ENCODE peak calls at places on chromosomes 5 and 9, in four cellular contexts. P is thoracic aorta, N is mammary epithelial cell, I is psoas muscle. H is an unnamed sample.

GRCh38 chr5:96812851-96813250 is 5.1 kb upstream of the ERAP1 start:
- DNase-seq in N (no peak), I (no peak), P (no peak), H (no peak)

GRCh38 chr5:31471916-31472315 is 60.0 kb downstream of the DROSHA start:
- DNase-seq in P (no peak), N (no peak), I (no peak), H (no peak)

GRCh38 chr9:134375011-134375390 is 48.7 kb downstream of the RXRA start:
- DNase-seq in P (peak; percentile 50), N (no peak), I (peak; percentile 94), H (peak; percentile 28)

GRCh38 chr5:52859619-52860018 is 71.9 kb downstream of the ITGA1 start:
- DNase-seq in N (peak; percentile 19), P (no peak), I (no peak), H (peak; percentile 94)

GRCh38 chr5:37918420-37918819 is 78.6 kb upstream of the GDNF start:
- DNase-seq in I (no peak), N (no peak), P (no peak), H (no peak)

GRCh38 chr9:36970007-36970888 is 63.8 kb downstream of the PAX5 start:
- DNase-seq in I (no peak), P (no peak), N (peak; percentile 58), H (peak; percentile 32)

GRCh38 chr9:115360122-115360521 is 242.2 kb upstream of the TNC start:
- DNase-seq in I (no peak), P (no peak), N (no peak), H (no peak)

GRCh38 chr9:87546704-87547103 is 49.0 kb downstream of the DAPK1 start:
- DNase-seq in I (no peak), N (peak; percentile 81), P (no peak), H (no peak)

GRCh38 chr5:27568811-27569210 is 530.4 kb upstream of the CDH9 start:
- DNase-seq in P (no peak), I (no peak), N (peak; percentile 9), H (no peak)

GRCh38 chr9:133683494-133684460 is 47.6 kb downstream of the DBH start:
- DNase-seq in N (no peak), P (no peak), I (peak; percentile 82), H (peak; percentile 65)

GRCh38 chr9:123787411-123787810 is 142.5 kb downstream of the DENND1A start:
- DNase-seq in I (no peak), N (no peak), P (no peak), H (no peak)

GRCh38 chr5:109719978-109720377 is 30.3 kb downstream of the MAN2A1 start:
- DNase-seq in N (no peak), I (no peak), P (no peak), H (no peak)

GRCh38 chr5:143054480-143054941 is 284.3 kb downstream of the ARHGAP26 start:
- DNase-seq in N (no peak), I (no peak), P (no peak), H (no peak)

GRCh38 chr9:99511723-99512122 is 289.6 kb downstream of the SEC61B start:
- DNase-seq in N (no peak), I (no peak), P (no peak), H (no peak)

GRCh38 chr9:128705051-128705965 is 3.0 kb downstream of the PKN3 start:
- DNase-seq in N (no peak), P (no peak), I (peak; percentile 48), H (no peak)

GRCh38 chr5:111183064-111183463 is 41.1 kb upstream of the CAMK4 start:
- DNase-seq in P (no peak), N (no peak), I (no peak), H (no peak)

GRCh38 chr5:133607451-133607850 is 4.9 kb downstream of the FSTL4 start:
- DNase-seq in I (no peak), P (no peak), N (no peak), H (no peak)

GRCh38 chr9:97518909-97519307 is 17.4 kb downstream of the TMOD1 start:
- DNase-seq in N (no peak), I (peak; percentile 84), P (no peak), H (peak; percentile 93)

GRCh38 chr5:77563475-77563874 is 71.4 kb upstream of the WDR41 start:
- DNase-seq in I (no peak), N (no peak), P (no peak), H (no peak)

GRCh38 chr9:106860731-106861584 is 2.0 kb upstream of the ZNF462 start:
- DNase-seq in N (peak; percentile 60), P (no peak), I (peak; percentile 74), H (peak; percentile 62)

GRCh38 chr5:113201715-113202114 is 225.1 kb downstream of the DCP2 start:
- DNase-seq in N (no peak), P (no peak), I (no peak), H (no peak)

GRCh38 chr9:78821126-78821822 is 524.3 kb downstream of the PSAT1 start:
- DNase-seq in N (peak; percentile 29), I (no peak), P (no peak), H (peak; percentile 48)

GRCh38 chr5:6849569-6849968 is 136.3 kb downstream of the TENT4A start:
- DNase-seq in N (no peak), P (no peak), I (no peak), H (no peak)

GRCh38 chr5:176820937-176821336 is 10.6 kb downstream of the UNC5A start:
- DNase-seq in N (peak; percentile 36), P (no peak), I (peak; percentile 18), H (no peak)

GRCh38 chr5:64972591-64972990 is 203.9 kb downstream of the CWC27 start:
- DNase-seq in I (no peak), N (peak; percentile 12), P (no peak), H (no peak)

GRCh38 chr5:132022737-132023136 is 11.3 kb upstream of the ACSL6 start:
- DNase-seq in I (no peak), P (no peak), N (peak; percentile 26), H (no peak)

GRCh38 chr9:106403081-106403480 is 459.9 kb upstream of the ZNF462 start:
- DNase-seq in N (peak; percentile 83), I (no peak), P (no peak), H (peak; percentile 76)

GRCh38 chr5:100456615-100457014 is 78.6 kb upstream of the FAM174A start:
- DNase-seq in N (no peak), I (no peak), P (no peak), H (no peak)
- H3K27ac ChIP-seq in N (no peak overlapping the region), I (no peak overlapping the region), P (no peak overlapping the region), H (no peak overlapping the region)

GRCh38 chr5:155275214-155275613 is 261.7 kb downstream of the KIF4B start:
- DNase-seq in P (no peak), N (no peak), I (no peak), H (no peak)
- H3K27ac ChIP-seq in P (no peak overlapping the region), N (no peak overlapping the region), I (no peak overlapping the region), H (no peak overlapping the region)

DNA sequence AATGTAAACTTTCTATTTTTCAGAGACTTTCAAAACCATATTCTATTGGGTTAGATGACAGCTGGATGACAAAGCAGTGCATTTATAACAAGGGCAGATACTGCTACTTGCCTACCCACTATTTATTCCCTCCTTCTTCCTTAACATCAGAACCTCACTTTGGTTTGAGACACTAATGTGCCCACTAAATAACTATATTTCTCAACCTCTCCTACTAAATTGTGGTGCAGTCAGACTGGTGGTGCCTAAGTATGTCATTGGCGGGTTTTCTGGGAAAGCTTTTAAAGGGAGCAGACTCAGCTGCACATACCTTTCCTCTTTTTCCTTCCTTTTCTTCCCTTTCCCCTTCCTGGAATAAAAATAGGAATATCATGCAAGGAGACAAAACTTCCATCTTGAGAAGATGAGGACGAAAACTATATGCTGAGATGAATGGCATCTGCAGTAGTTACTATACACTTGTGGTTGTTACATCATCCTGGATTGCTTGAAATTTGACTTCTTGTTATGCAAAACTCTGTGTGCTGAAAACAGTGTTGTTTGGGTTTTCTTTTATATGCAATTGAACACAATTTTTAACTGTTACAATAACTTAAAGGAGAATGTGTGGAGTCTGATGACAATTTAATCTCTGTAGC is 43.8 kb downstream of the PRR16 start:
- DNase-seq in P (no peak), I (no peak), N (no peak), H (peak; percentile 44)
- H3K27ac ChIP-seq in P (no peak overlapping the region), I (no peak overlapping the region), N (no peak overlapping the region), H (no peak overlapping the region)

GRCh38 chr5:150490296-150490669 is 17.6 kb upstream of the NDST1 start:
- DNase-seq in P (no peak), N (no peak), I (no peak), H (no peak)

GRCh38 chr5:150489358-150490295 is 18.3 kb upstream of the NDST1 start:
- DNase-seq in I (no peak), P (no peak), N (no peak), H (peak; percentile 77)

GRCh38 chr5:150492621-150493020 is 15.3 kb upstream of the NDST1 start:
- DNase-seq in N (peak; percentile 99), I (peak; percentile 46), P (no peak), H (peak; percentile 82)

GRCh38 chr5:150490754-150491153 is 17.2 kb upstream of the NDST1 start:
- DNase-seq in N (no peak), I (no peak), P (no peak), H (no peak)

GRCh38 chr5:150491876-150492275 is 16.1 kb upstream of the NDST1 start:
- DNase-seq in I (no peak), P (no peak), N (no peak), H (no peak)
- H3K27ac ChIP-seq in I (peak overlapping the region; percentile 53), P (peak overlapping the region; percentile 88), N (peak overlapping the region; percentile 64), H (peak overlapping the region; percentile 74)

DNA sequence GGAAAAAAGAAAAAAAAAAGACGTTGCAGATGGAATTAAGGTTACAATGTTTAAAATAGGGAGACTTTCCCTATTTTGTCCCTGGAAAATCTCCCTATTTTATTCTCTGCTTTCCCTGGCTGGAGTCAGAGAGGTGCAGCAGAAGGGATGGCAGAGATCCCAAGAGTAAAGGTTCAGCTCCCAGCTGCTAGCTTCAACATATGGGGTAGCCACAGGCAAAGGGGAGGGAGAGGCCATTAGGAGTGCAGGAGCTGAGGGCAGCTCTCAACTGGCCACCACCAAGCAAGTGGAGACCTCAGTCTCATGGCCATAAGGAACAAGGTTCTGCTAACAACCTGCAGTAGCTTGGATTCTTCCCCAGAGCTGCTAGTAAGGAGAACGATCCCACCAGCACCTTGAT is 367.0 kb upstream of the DAP start:
- DNase-seq in I (no peak), P (no peak), N (no peak), H (no peak)
- H3K27ac ChIP-seq in I (no peak overlapping the region), P (no peak overlapping the region), N (no peak overlapping the region), H (no peak overlapping the region)

GRCh38 chr9:93132287-93132927 is 1.6 kb downstream of the NINJ1 start:
- DNase-seq in P (no peak), I (no peak), N (peak; percentile 59), H (peak; percentile 48)
- H3K27ac ChIP-seq in P (peak overlapping the region; percentile 97), I (peak overlapping the region; percentile 98), N (peak overlapping the region; percentile 85), H (peak overlapping the region; percentile 80)

H was measured in mesenchymal stem cell.